ENCODE peak calls at places on chromosomes 4 and X, in five cellular contexts. P is astrocyte of the hippocampus; U is frontal cortex; S is Panc1; I is activated CD4-positive, alpha-beta T cell treated with anti-CD3 and anti-CD28 coated beads for 1 hour. F is an unnamed sample.

GRCh38 chrX:19883878-19884277 is 3.5 kb downstream of the SH3KBP1 start:
- DNase-seq in I (no peak), S (no peak), P (no peak), U (no peak), F (no peak)

GRCh38 chrX:115367455-115367854 is 77.9 kb downstream of the LUZP4 start:
- DNase-seq in U (no peak), S (no peak), I (no peak), P (peak), F (no peak)

GRCh38 chr4:712093-712492 is 6.5 kb downstream of the PCGF3 start:
- DNase-seq in I (no peak), S (no peak), P (no peak), U (no peak), F (no peak)

GRCh38 chrX:100647095-100647494 is 3.1 kb downstream of the SRPX2 start:
- DNase-seq in P (peak), U (no peak), S (no peak), I (no peak), F (no peak)

GRCh38 chrX:39133971-39134370 is 332.7 kb downstream of the MID1IP1 start:
- DNase-seq in P (no peak), I (no peak), S (peak), U (no peak), F (no peak)

GRCh38 chrX:12210921-12211320 is 72.6 kb downstream of the FRMPD4 start:
- DNase-seq in P (peak), U (no peak), S (no peak), I (no peak), F (no peak)

GRCh38 chr4:178665916-178666315 is 1223.7 kb upstream of the AGA start:
- DNase-seq in U (no peak), S (no peak), P (no peak), I (no peak), F (no peak)

GRCh38 chrX:79573760-79574159 is 206.6 kb upstream of the ITM2A start:
- DNase-seq in S (no peak), P (no peak), U (no peak), I (no peak), F (no peak)

GRCh38 chrX:2446815-2447214 is 54.0 kb downstream of the DHRSX start:
- DNase-seq in I (no peak), U (no peak), P (no peak), S (no peak), F (no peak)

GRCh38 chrX:49303346-49303745 is at the start of gene GAGE10:
- DNase-seq in S (no peak), I (no peak), P (no peak), U (no peak), F (no peak)

GRCh38 chrX:41389311-41389888 is 55.4 kb downstream of the DDX3X start:
- DNase-seq in I (no peak), P (no peak), S (no peak), U (no peak), F (no peak)

GRCh38 chrX:12396584-12396983 is 258.3 kb downstream of the FRMPD4 start:
- DNase-seq in S (no peak), P (no peak), I (no peak), U (no peak), F (no peak)

GRCh38 chr4:57094482-57095223 is 15.5 kb downstream of the IGFBP7 start:
- DNase-seq in U (no peak), S (no peak), I (no peak), P (peak), F (no peak)

GRCh38 chr4:174023641-174024040 is 259.8 kb downstream of the FBXO8 start:
- DNase-seq in U (no peak), I (no peak), S (no peak), P (no peak), F (no peak)

GRCh38 chrX:20595928-20596550 is 329.3 kb upstream of the RPS6KA3 start:
- DNase-seq in U (no peak), S (no peak), P (no peak), I (no peak), F (no peak)

GRCh38 chrX:135308345-135308855 is 880 bp upstream of the ETDC start:
- DNase-seq in S (no peak), P (no peak), I (no peak), U (no peak), F (no peak)

GRCh38 chr4:10160280-10160856 is 43.8 kb upstream of the WDR1 start:
- DNase-seq in S (no peak), U (no peak), I (no peak), P (peak), F (no peak)

GRCh38 chr4:53863731-53864130 is 200.7 kb downstream of the CHIC2 start:
- DNase-seq in U (no peak), P (peak), S (no peak), I (no peak), F (no peak)

GRCh38 chr4:6532102-6532501 is 42.9 kb upstream of the MAN2B2 start:
- DNase-seq in S (no peak), P (no peak), I (no peak), U (no peak), F (no peak)

GRCh38 chr4:183541081-183542045 is 36.5 kb downstream of the ING2 start:
- DNase-seq in P (peak), U (no peak), I (no peak), S (no peak), F (no peak)

GRCh38 chr4:112735474-112735951 is 98.6 kb downstream of the LARP7 start:
- DNase-seq in S (no peak), U (no peak), I (no peak), P (no peak), F (no peak)

GRCh38 chrX:131571348-131571747 is 27.5 kb downstream of the OR13H1 start:
- DNase-seq in P (peak), I (no peak), U (no peak), S (no peak), F (no peak)

GRCh38 chr4:31692407-31692940 is 972.3 kb downstream of the PCDH7 start:
- DNase-seq in I (no peak), P (no peak), U (no peak), S (no peak), F (no peak)

GRCh38 chr4:181971411-181971810 is 271.8 kb upstream of the TENM3 start:
- DNase-seq in S (no peak), I (no peak), P (peak), U (no peak), F (no peak)

GRCh38 chrX:24982306-24982965 is 33.3 kb downstream of the ARX start:
- DNase-seq in P (no peak), I (no peak), U (no peak), S (no peak), F (no peak)

GRCh38 chr4:45566896-45567603 is 556.8 kb downstream of the GABRG1 start:
- DNase-seq in U (no peak), S (no peak), P (no peak), I (no peak), F (no peak)

GRCh38 chrX:829145-829544 is 198.6 kb downstream of the SHOX start:
- DNase-seq in P (no peak), U (no peak), I (no peak), S (no peak), F (no peak)

GRCh38 chr4:100286601-100287000 is 96.3 kb upstream of the DDIT4L start:
- DNase-seq in U (no peak), S (no peak), P (no peak), I (no peak), F (no peak)

GRCh38 chr4:167587361-167587760 is 353.1 kb upstream of the SPOCK3 start:
- DNase-seq in P (no peak), U (no peak), S (no peak), I (no peak), F (no peak)

GRCh38 chrX:121569609-121570008 is 522.2 kb downstream of the GLUD2 start:
- DNase-seq in P (no peak), U (no peak), I (no peak), S (no peak), F (no peak)

GRCh38 chr4:44985152-44985551 is 258.8 kb upstream of the GNPDA2 start:
- DNase-seq in P (no peak), I (no peak), U (no peak), S (no peak), F (no peak)

GRCh38 chr4:20418865-20419451 is 167.3 kb downstream of the SLIT2 start:
- DNase-seq in P (peak), U (no peak), S (no peak), I (no peak), F (no peak)

GRCh38 chrX:9781941-9782340 is 4.3 kb upstream of the SHROOM2 start:
- DNase-seq in S (no peak), I (no peak), P (no peak), U (no peak), F (no peak)

F was measured in SK-N-MC.